ENCODE peak calls at places on chromosomes 4 and X, in six cellular contexts. W is cardiac muscle cell; T is astrocyte; P is right lobe of liver; K is A549; L is CD4-positive, CD25-positive, alpha-beta regulatory T cell. R is an unnamed sample.

GRCh38 chr4:143341186-143341755 is 4.6 kb downstream of the GAB1 start:
- DNase-seq in K (no peak), T (no peak), P (no peak), W (no peak), L (no peak), R (no peak)

GRCh38 chr4:48620861-48621260 is 130.8 kb downstream of the ZAR1 start:
- DNase-seq in W (no peak), L (no peak), T (no peak), P (no peak), K (no peak), R (no peak)

GRCh38 chrX:110226931-110227330 is 91.0 kb downstream of the AMMECR1 start:
- DNase-seq in K (no peak), L (no peak), T (peak; percentile 8), P (no peak), W (no peak), R (no peak)

GRCh38 chr4:183153190-183153916 is 54.3 kb downstream of the WWC2 start:
- DNase-seq in W (no peak), P (no peak), K (no peak), T (no peak), L (no peak), R (no peak)

GRCh38 chr4:159946983-159947645 is 844.2 kb downstream of the RAPGEF2 start:
- DNase-seq in W (peak; percentile 68), L (no peak), P (no peak), K (peak; percentile 72), T (peak; percentile 46), R (peak; percentile 50)

GRCh38 chrX:54799046-54799445 is 991 bp upstream of the ITIH6 start:
- DNase-seq in P (no peak), K (no peak), W (no peak), L (no peak), T (no peak), R (no peak)

GRCh38 chr4:126051709-126052424 is 737.1 kb downstream of the FAT4 start:
- DNase-seq in P (no peak), T (peak; percentile 64), K (no peak), W (peak; percentile 80), L (no peak), R (peak; percentile 45)

GRCh38 chr4:91171217-91171616 is 1044.0 kb downstream of the CCSER1 start:
- DNase-seq in T (peak; percentile 2), L (no peak), P (no peak), K (no peak), W (no peak), R (no peak)

GRCh38 chrX:150902434-150903109 is 4.1 kb upstream of the CD99L2 start:
- DNase-seq in W (no peak), L (no peak), K (no peak), P (no peak), T (no peak), R (no peak)

GRCh38 chr4:72076562-72076961 is 44.8 kb downstream of the NPFFR2 start:
- DNase-seq in L (no peak), K (no peak), T (peak; percentile 99), W (no peak), P (no peak), R (peak; percentile 14)

GRCh38 chr4:12562016-12562415 is 922.1 kb downstream of the RAB28 start:
- DNase-seq in T (no peak), K (no peak), L (no peak), P (no peak), W (peak; percentile 42), R (no peak)

GRCh38 chr4:171880136-171880535 is 66.9 kb downstream of the GALNTL6 start:
- DNase-seq in L (no peak), K (peak; percentile 44), P (no peak), W (peak; percentile 59), T (peak; percentile 89), R (peak; percentile 90)

DNA sequence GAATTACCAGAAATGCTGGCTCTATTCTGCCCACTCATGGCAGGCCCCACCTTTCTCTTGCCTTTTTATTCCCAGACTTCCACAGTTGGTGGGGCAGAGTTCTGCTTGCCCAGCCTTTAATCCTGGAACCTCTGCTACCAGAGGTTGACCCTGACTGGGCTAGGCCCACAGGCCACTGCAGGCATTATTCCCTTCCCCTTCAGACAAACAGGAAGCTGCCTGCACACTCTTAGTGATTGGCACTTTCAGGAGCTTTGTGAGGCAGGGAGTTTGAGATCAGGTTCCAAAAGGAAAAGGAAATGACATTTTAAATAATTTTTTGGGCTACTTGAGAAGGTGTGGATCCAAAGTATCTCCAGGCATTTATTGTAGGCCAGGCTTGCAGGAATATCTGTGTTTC is 18.8 kb downstream of the MSN start:
- DNase-seq in K (no peak), W (no peak), T (no peak), P (no peak), L (no peak), R (no peak)
- H3K27ac ChIP-seq in K (peak overlapping the region; percentile 56), W (no peak overlapping the region), T (no peak overlapping the region), P (no peak overlapping the region), L (peak overlapping the region; percentile 50), R (no peak overlapping the region)

DNA sequence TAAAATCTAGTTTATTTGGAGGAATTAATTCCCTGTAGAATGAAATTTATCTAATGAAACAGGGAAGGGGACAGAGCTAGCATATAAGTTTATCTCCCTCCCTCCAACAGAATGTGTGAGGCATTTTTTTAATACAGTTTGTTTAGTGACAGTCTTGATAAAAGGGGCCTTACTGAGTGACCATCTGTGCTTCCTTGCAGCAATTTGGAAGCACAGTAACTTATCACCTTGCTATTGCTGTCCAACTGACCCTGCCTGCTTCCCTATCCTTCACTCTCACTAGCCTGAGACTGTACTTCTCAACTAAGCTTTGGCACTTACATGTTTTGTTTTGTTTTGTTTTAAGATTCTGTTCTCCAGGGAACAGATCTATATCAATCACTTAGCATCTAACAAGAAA is 31.1 kb upstream of the KCTD8 start:
- DNase-seq in P (no peak), L (no peak), K (no peak), W (no peak), T (no peak), R (no peak)
- H3K4me3 ChIP-seq in P (no peak overlapping the region), L (no peak overlapping the region), K (no peak overlapping the region), W (no peak overlapping the region), T (no peak overlapping the region), R (no peak overlapping the region)

DNA sequence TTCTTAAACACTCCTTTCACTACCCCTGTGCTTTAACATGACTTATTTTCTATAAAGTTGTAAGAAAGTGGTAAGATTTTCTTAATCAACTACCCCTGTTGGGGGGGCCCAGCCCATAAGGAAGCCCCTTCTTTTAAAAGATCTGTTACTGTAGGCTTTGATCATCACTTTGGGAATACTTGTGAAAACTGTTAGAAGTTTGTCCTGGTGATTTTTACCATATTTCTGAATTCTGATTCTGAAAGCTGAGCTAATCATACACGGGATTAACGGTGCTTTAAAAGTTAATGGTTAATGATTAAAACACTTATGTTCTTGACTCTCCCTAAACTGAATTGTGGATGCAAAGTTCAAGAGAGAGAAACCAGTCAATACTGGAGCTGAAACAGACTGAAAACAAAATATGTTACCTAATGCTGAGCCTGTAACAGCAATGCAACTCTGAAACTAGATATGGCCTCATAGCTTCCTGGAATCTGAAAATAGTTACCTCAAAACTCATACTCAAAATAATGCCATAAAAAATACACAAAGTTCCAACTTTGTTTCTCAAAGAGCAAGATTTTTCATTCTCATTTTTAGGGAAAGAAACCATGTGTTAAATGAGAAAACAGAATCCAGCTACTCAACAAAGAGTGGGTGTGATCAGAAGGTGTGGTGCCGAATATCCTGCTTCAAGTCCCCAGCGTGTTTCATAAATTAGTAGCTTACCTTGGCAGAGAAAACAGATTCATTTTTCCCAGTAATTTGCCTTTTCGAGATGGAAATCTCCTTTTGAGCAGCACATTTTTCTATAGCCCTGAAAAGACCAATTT is 31.6 kb downstream of the ADH7 start:
- DNase-seq in K (no peak), W (peak; percentile 50), L (no peak), T (no peak), P (no peak), R (no peak)
- H3K27ac ChIP-seq in K (no peak overlapping the region), W (no peak overlapping the region), L (no peak overlapping the region), T (peak overlapping the region; percentile 54), P (peak overlapping the region; percentile 88), R (no peak overlapping the region)

DNA sequence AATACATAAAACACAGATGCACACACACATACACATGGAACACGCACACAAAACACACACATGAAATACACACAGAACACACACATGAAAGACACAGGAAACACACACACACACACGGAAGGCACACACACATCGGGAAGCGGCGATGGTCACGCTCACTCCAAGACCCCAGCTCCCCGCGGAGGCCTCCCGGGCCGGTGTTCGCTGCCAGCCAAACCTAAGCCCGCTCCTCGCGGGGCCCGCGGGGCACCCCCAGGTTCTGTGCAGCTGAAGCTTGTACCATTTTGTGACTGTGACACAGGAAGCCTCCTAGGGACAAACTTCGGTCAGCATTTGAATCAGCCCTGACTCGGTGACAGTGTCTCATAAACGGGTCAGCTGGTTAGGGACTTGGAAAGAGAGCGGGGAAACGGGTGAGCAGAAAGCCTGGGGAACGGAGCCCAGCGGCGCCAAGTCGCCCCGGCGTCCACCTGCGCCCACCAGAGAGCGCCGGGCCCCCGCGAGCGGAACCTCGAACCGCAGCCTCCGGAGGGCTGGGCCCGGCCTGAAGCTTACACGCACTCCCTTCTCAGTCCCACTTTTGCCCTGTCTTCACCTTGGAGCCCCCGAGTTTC is 32.2 kb downstream of the F11 start:
- DNase-seq in T (no peak), K (no peak), W (no peak), P (no peak), L (no peak), R (no peak)
- H3K4me3 ChIP-seq in T (peak overlapping the region; percentile 13), K (no peak overlapping the region), W (no peak overlapping the region), P (no peak overlapping the region), L (no peak overlapping the region), R (peak overlapping the region; percentile 9)

GRCh38 chrX:48475774-48476577 is at the start of gene FTSJ1:
- DNase-seq in T (peak; percentile 90), P (peak; percentile 84), L (peak; percentile 91), K (peak; percentile 90), W (peak; percentile 95), R (peak; percentile 94)
- H3K27ac ChIP-seq in T (peak within 1 kb of the TSS; percentile 95), P (peak within 1 kb of the TSS; percentile 33), L (peak within 1 kb of the TSS; percentile 80), K (peak within 1 kb of the TSS; percentile 95), W (peak within 1 kb of the TSS; percentile 21), R (peak within 1 kb of the TSS; percentile 86)